ENCODE peak calls at places on chromosomes 2 and 18, in five cellular contexts. N is GM23248, D is hepatocyte, P is left ventricle myocardium inferior, T is thyroid gland. Y is an unnamed sample.
A peak's percentile ranks its signal among the peaks of the same experiment; 100 is the strongest.

GRCh38 chr18:35616664-35617423 is 35.3 kb downstream of the GALNT1 start:
- DNase-seq in T (peak; percentile 4), N (peak; percentile 76), P (no peak), D (peak; percentile 56), Y (peak; percentile 66)

GRCh38 chr2:240794178-240794721 is 25.8 kb downstream of the KIF1A start:
- DNase-seq in N (no peak), P (peak; percentile 10), D (no peak), T (no peak), Y (no peak)

GRCh38 chr2:217444932-217445331 is 557.9 kb downstream of the TNS1 start:
- DNase-seq in D (no peak), T (no peak), P (no peak), N (no peak), Y (no peak)

GRCh38 chr2:18799397-18799796 is 210.0 kb upstream of the NT5C1B start:
- DNase-seq in D (no peak), P (no peak), N (peak; percentile 54), T (no peak), Y (no peak)

GRCh38 chr2:42404666-42405065 is 43.6 kb upstream of the COX7A2L start:
- DNase-seq in D (no peak), N (no peak), P (no peak), T (no peak), Y (no peak)

GRCh38 chr2:54720563-54720962 is 2.9 kb upstream of the EML6 start:
- DNase-seq in P (no peak), N (peak; percentile 44), T (peak; percentile 62), D (no peak), Y (no peak)

GRCh38 chr2:9052821-9053533 is 49.5 kb upstream of the MBOAT2 start:
- DNase-seq in N (no peak), D (no peak), T (no peak), P (no peak), Y (no peak)

GRCh38 chr2:101509498-101510274 is 34.8 kb upstream of the RFX8 start:
- DNase-seq in N (peak; percentile 57), D (no peak), T (peak; percentile 53), P (no peak), Y (no peak)

GRCh38 chr18:55422456-55423185 is 165.4 kb downstream of the TCF4 start:
- DNase-seq in P (peak; percentile 32), N (peak; percentile 73), D (no peak), T (peak; percentile 18), Y (peak; percentile 22)

GRCh38 chr2:175396696-175397095 is 215.2 kb upstream of the ATP5MC3 start:
- DNase-seq in N (no peak), D (no peak), P (no peak), T (no peak), Y (no peak)

GRCh38 chr2:201999289-201999688 is 34.4 kb upstream of the FZD7 start:
- DNase-seq in P (peak; percentile 45), D (no peak), T (no peak), N (no peak), Y (no peak)

GRCh38 chr2:101399001-101399794 is 11.9 kb upstream of the CREG2 start:
- DNase-seq in N (no peak), P (no peak), D (no peak), T (no peak), Y (no peak)

GRCh38 chr2:9815076-9815475 is 28.2 kb upstream of the TAF1B start:
- DNase-seq in P (no peak), N (no peak), T (no peak), D (no peak), Y (no peak)

DNA sequence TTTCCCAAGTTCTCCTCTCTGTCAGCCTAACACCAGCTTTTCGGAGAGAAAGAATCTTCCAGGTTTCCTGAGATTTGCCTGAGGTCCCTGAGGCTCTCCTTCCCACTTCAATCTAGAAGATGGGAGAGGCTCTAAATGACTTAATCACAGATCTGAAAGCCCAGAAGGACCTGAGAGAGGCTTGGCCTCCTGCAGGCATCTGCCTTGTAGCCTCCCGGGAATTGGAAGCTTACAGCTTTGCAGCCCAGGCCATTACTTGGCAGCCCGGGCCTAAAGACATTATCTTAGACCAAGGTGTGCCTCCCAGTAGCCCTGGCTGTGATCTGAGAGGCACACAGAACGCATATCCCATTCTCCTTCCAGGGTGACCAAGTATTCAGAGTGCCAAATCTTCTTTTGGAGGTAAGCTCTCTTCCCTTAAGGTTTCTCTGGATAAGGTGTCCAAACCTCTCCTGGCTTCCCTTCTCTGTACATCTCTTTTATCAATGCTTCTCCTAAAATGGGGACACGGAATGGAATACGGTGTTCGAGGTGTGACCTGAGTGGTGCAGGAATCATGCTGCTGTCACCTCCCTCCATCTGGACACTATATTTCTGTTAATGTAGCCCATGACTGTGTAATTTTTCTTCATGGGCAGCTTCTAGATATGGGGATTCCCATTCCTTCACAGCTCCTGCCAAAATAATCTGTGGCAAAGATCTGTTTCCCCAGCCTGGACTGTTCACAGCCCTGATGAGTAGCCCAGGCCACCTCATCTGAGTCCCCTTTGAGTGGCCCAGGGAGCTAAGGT is 16.0 kb downstream of the CTIF start:
- DNase-seq in P (no peak), N (no peak), T (no peak), D (no peak), Y (no peak)
- H3K4me3 ChIP-seq in P (no peak overlapping the region), N (no peak overlapping the region), T (no peak overlapping the region), D (no peak overlapping the region), Y (no peak overlapping the region)

DNA sequence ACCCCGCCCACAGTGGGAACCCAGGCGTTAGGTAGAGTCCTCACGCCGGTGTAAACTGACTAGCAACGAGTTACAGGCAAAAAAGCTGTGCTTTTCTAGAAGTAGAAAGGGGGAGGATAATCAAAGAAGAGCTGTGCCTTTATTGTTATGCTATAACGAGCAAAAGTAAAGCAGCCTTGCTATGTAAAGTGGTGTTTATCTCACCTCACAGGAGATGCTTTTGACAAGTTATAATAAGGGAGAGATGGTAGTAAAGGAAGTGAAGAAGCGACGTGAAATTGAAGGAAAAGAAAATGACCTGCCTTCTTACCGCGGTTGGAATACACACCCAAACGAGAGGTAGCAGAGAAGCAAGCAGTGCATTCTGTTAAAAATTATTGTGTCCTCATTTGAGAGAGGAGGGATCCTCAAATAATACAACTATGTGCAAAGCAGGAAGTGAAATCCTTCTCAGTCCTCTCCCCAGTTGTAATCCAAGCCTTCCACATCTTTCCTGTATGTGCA is 898 bp downstream of the TANK start:
- DNase-seq in D (no peak), T (no peak), P (no peak), N (peak; percentile 37), Y (no peak)
- H3K4me1 ChIP-seq in D (peaks cover 16% of the 10 kb centered on the region), T (peaks cover 29% of the 10 kb centered on the region), P (peaks cover 63% of the 10 kb centered on the region), N (peaks cover 43% of the 10 kb centered on the region), Y (peaks cover 8% of the 10 kb centered on the region)

GRCh38 chr2:37319754-37320609 is 4.7 kb downstream of the PRKD3 start:
- DNase-seq in N (no peak), T (no peak), D (no peak), P (no peak), Y (no peak)
- H3K4me3 ChIP-seq in N (no peak overlapping the region), T (no peak overlapping the region), D (no peak overlapping the region), P (no peak overlapping the region), Y (no peak overlapping the region)

GRCh38 chr2:60992985-60993392 is 24.5 kb upstream of the PEX13 start:
- DNase-seq in T (peak; percentile 11), D (no peak), P (no peak), N (no peak), Y (no peak)
- H3K4me1 ChIP-seq in T (no peaks in the 10 kb centered on the region), D (no peaks in the 10 kb centered on the region), P (no peaks in the 10 kb centered on the region), N (no peaks in the 10 kb centered on the region), Y (no peaks in the 10 kb centered on the region)

Y was measured in transverse colon.